ENCODE peak calls at places on chromosomes 12 and 14, in seven cellular contexts. One of them, this sample, is unnamed.

GRCh38 chr12:104025771-104026170 is 24.2 kb downstream of the GLT8D2 start:
- DNase-seq in K562: no peak
- DNase-seq in HepG2: no peak
- DNase-seq in HCT116: no peak
- DNase-seq in H1: no peak
- DNase-seq in GM12878: no peak
- DNase-seq in SK-N-SH: no peak
- DNase-seq in this sample: no peak

GRCh38 chr14:24066490-24067132 is 4.8 kb upstream of the CPNE6 start:
- DNase-seq in HCT116: no peak
- DNase-seq in H1: no peak
- DNase-seq in SK-N-SH: no peak
- DNase-seq in K562: no peak
- DNase-seq in HepG2: no peak
- DNase-seq in GM12878: no peak
- DNase-seq in this sample: no peak

GRCh38 chr14:28772613-28773012 is 6.0 kb downstream of the FOXG1 start:
- DNase-seq in HCT116: no peak
- DNase-seq in K562: no peak
- DNase-seq in SK-N-SH: no peak
- DNase-seq in H1: no peak
- DNase-seq in GM12878: no peak
- DNase-seq in HepG2: no peak
- DNase-seq in this sample: no peak

GRCh38 chr12:99059824-99060526 is 414.9 kb downstream of the APAF1 start:
- DNase-seq in HCT116: no peak
- DNase-seq in GM12878: no peak
- DNase-seq in SK-N-SH: peak; percentile 75
- DNase-seq in HepG2: no peak
- DNase-seq in H1: no peak
- DNase-seq in K562: no peak
- DNase-seq in this sample: no peak

GRCh38 chr14:53306926-53307325 is 153.8 kb upstream of the DDHD1 start:
- DNase-seq in HepG2: peak; percentile 16
- DNase-seq in K562: no peak
- DNase-seq in HCT116: no peak
- DNase-seq in SK-N-SH: no peak
- DNase-seq in H1: no peak
- DNase-seq in GM12878: no peak
- DNase-seq in this sample: no peak

GRCh38 chr14:69657961-69658360 is 46.6 kb downstream of the SUSD6 start:
- DNase-seq in SK-N-SH: no peak
- DNase-seq in GM12878: no peak
- DNase-seq in HCT116: no peak
- DNase-seq in HepG2: peak; percentile 63
- DNase-seq in H1: no peak
- DNase-seq in K562: no peak
- DNase-seq in this sample: peak; percentile 86

GRCh38 chr12:109529618-109530300 is 43.5 kb downstream of the MMAB start:
- DNase-seq in HCT116: no peak
- DNase-seq in SK-N-SH: no peak
- DNase-seq in GM12878: no peak
- DNase-seq in H1: no peak
- DNase-seq in K562: no peak
- DNase-seq in HepG2: no peak
- DNase-seq in this sample: no peak

GRCh38 chr12:93902736-93903562 is 225.8 kb downstream of the CRADD start:
- DNase-seq in GM12878: no peak
- DNase-seq in HCT116: no peak
- DNase-seq in K562: no peak
- DNase-seq in HepG2: peak; percentile 60
- DNase-seq in SK-N-SH: no peak
- DNase-seq in H1: no peak
- DNase-seq in this sample: no peak

GRCh38 chr12:52945389-52946232 is 3.3 kb upstream of the KRT18 start:
- DNase-seq in HepG2: peak; percentile 92
- DNase-seq in HCT116: no peak
- DNase-seq in K562: peak; percentile 16
- DNase-seq in GM12878: no peak
- DNase-seq in SK-N-SH: no peak
- DNase-seq in H1: peak; percentile 53
- DNase-seq in this sample: no peak

GRCh38 chr12:54215990-54216579 is 27.3 kb upstream of the SMUG1 start:
- DNase-seq in K562: peak; percentile 49
- DNase-seq in GM12878: no peak
- DNase-seq in SK-N-SH: no peak
- DNase-seq in HepG2: no peak
- DNase-seq in H1: no peak
- DNase-seq in HCT116: no peak
- DNase-seq in this sample: no peak

GRCh38 chr14:72675126-72675525 is 218.8 kb downstream of the DPF3 start:
- DNase-seq in K562: no peak
- DNase-seq in SK-N-SH: peak; percentile 22
- DNase-seq in HepG2: no peak
- DNase-seq in GM12878: no peak
- DNase-seq in H1: no peak
- DNase-seq in HCT116: no peak
- DNase-seq in this sample: no peak

GRCh38 chr12:126784328-126784921 is 1482.5 kb upstream of the TMEM132C start:
- DNase-seq in HCT116: peak; percentile 66
- DNase-seq in H1: peak; percentile 58
- DNase-seq in GM12878: no peak
- DNase-seq in HepG2: peak; percentile 2
- DNase-seq in K562: peak; percentile 31
- DNase-seq in SK-N-SH: peak; percentile 32
- DNase-seq in this sample: peak; percentile 76

GRCh38 chr12:85468356-85469157 is 188.5 kb downstream of the ALX1 start:
- DNase-seq in K562: no peak
- DNase-seq in GM12878: peak; percentile 23
- DNase-seq in HCT116: peak; percentile 36
- DNase-seq in SK-N-SH: peak; percentile 47
- DNase-seq in HepG2: peak; percentile 25
- DNase-seq in H1: no peak
- DNase-seq in this sample: peak; percentile 41

GRCh38 chr12:59388176-59388575 is 207.7 kb upstream of the SLC16A7 start:
- DNase-seq in SK-N-SH: no peak
- DNase-seq in HCT116: no peak
- DNase-seq in K562: no peak
- DNase-seq in HepG2: no peak
- DNase-seq in GM12878: no peak
- DNase-seq in H1: no peak
- DNase-seq in this sample: peak; percentile 52

GRCh38 chr12:402127-402456 is 648 bp downstream of the CCDC77 start:
- DNase-seq in HCT116: no peak
- DNase-seq in K562: no peak
- DNase-seq in H1: no peak
- DNase-seq in HepG2: peak; percentile 42
- DNase-seq in SK-N-SH: peak; percentile 32
- DNase-seq in GM12878: no peak
- DNase-seq in this sample: no peak

GRCh38 chr14:26444745-26445144 is 153.1 kb downstream of the NOVA1 start:
- DNase-seq in HepG2: no peak
- DNase-seq in SK-N-SH: no peak
- DNase-seq in H1: no peak
- DNase-seq in GM12878: no peak
- DNase-seq in HCT116: no peak
- DNase-seq in K562: no peak
- DNase-seq in this sample: peak; percentile 72

GRCh38 chr12:40832668-40833067 is 140.4 kb downstream of the CNTN1 start:
- DNase-seq in K562: no peak
- DNase-seq in H1: no peak
- DNase-seq in HCT116: no peak
- DNase-seq in GM12878: no peak
- DNase-seq in SK-N-SH: no peak
- DNase-seq in HepG2: no peak
- DNase-seq in this sample: no peak

GRCh38 chr14:94158239-94158888 is 15.8 kb upstream of the PPP4R4 start:
- DNase-seq in HCT116: no peak
- DNase-seq in H1: no peak
- DNase-seq in GM12878: no peak
- DNase-seq in K562: no peak
- DNase-seq in HepG2: no peak
- DNase-seq in SK-N-SH: no peak
- DNase-seq in this sample: peak; percentile 38

GRCh38 chr14:58733451-58734208 is 95.9 kb downstream of the DACT1 start:
- DNase-seq in HCT116: no peak
- DNase-seq in K562: no peak
- DNase-seq in GM12878: peak; percentile 25
- DNase-seq in H1: no peak
- DNase-seq in HepG2: no peak
- DNase-seq in SK-N-SH: no peak
- DNase-seq in this sample: no peak

GRCh38 chr12:48980953-48981756 is 3.0 kb downstream of the WNT1 start:
- DNase-seq in HepG2: no peak
- DNase-seq in SK-N-SH: peak; percentile 80
- DNase-seq in GM12878: no peak
- DNase-seq in K562: peak; percentile 43
- DNase-seq in HCT116: no peak
- DNase-seq in H1: no peak
- DNase-seq in this sample: no peak

GRCh38 chr12:51970904-51971646 is 19.6 kb downstream of the ACVR1B start:
- DNase-seq in GM12878: peak; percentile 93
- DNase-seq in HCT116: no peak
- DNase-seq in SK-N-SH: peak; percentile 57
- DNase-seq in H1: no peak
- DNase-seq in HepG2: peak; percentile 45
- DNase-seq in K562: peak; percentile 59
- DNase-seq in this sample: no peak

GRCh38 chr14:90062852-90063539 is 1.2 kb downstream of the KCNK13 start:
- DNase-seq in GM12878: no peak
- DNase-seq in H1: no peak
- DNase-seq in HCT116: no peak
- DNase-seq in SK-N-SH: no peak
- DNase-seq in K562: no peak
- DNase-seq in HepG2: no peak
- DNase-seq in this sample: no peak

GRCh38 chr14:90058876-90059458 is 2.8 kb upstream of the KCNK13 start:
- DNase-seq in SK-N-SH: no peak
- DNase-seq in K562: no peak
- DNase-seq in HepG2: no peak
- DNase-seq in H1: no peak
- DNase-seq in HCT116: no peak
- DNase-seq in GM12878: no peak
- DNase-seq in this sample: no peak

GRCh38 chr14:90060965-90061848 is 587 bp upstream of the KCNK13 start:
- DNase-seq in SK-N-SH: peak; percentile 65
- DNase-seq in K562: peak; percentile 35
- DNase-seq in GM12878: no peak
- DNase-seq in HepG2: no peak
- DNase-seq in H1: no peak
- DNase-seq in HCT116: no peak
- DNase-seq in this sample: no peak

GRCh38 chr14:90061849-90062794 is at the start of gene KCNK13:
- DNase-seq in K562: no peak
- DNase-seq in SK-N-SH: peak; percentile 74
- DNase-seq in GM12878: no peak
- DNase-seq in HepG2: no peak
- DNase-seq in HCT116: no peak
- DNase-seq in H1: no peak
- DNase-seq in this sample: peak; percentile 86

GRCh38 chr14:90060312-90060964 is 1.4 kb upstream of the KCNK13 start:
- DNase-seq in HepG2: peak; percentile 34
- DNase-seq in GM12878: no peak
- DNase-seq in K562: peak; percentile 63
- DNase-seq in HCT116: peak; percentile 59
- DNase-seq in H1: peak; percentile 44
- DNase-seq in SK-N-SH: peak; percentile 92
- DNase-seq in this sample: peak; percentile 90
- TF ChIP-seq JUND in HepG2: peak; percentile 33
- TF ChIP-seq JUND in GM12878: no peak
- TF ChIP-seq JUND in K562: no peak
- TF ChIP-seq JUND in HCT116: no peak
- TF ChIP-seq JUND in H1: no peak
- TF ChIP-seq JUND in SK-N-SH: no peak
- TF ChIP-seq JUND in this sample: no peak

DNA sequence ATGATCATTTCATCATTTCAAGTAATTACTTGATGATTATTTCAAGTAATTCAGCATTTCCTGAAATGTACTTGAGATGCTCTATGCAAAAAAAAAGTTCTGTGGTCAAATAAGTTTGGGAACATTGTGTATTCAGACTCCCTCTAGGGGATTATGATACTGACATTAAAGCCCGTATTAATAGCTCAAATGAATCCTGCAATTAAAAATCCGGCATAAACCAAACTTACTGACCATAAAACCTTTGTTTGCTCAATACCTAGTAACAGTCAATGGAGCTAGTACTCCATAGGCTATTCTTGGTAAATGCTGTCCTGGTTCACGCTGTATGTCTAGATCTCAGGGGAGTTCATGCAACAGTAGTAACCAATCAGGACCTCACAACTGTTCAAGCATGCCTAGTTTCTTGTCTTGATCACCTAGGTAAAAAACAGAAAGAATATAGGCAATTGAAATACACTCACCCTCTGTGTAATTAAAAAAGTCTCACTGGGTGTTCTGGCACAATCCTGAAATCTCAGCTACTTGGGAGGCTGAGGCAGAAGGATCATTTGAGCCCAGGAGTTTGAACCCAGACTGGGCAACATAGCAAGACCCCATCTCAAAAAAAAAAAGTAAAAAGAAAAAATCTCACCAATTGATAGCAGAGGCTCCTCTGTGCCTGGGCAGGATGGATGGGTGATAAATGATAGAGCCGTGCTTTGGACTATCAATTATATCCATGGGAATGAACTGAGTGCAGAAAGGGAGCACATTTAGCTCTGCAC is 14.1 kb downstream of the ALDH1L2 start:
- DNase-seq in HepG2: no peak
- DNase-seq in SK-N-SH: no peak
- DNase-seq in H1: no peak
- DNase-seq in K562: no peak
- DNase-seq in GM12878: no peak
- DNase-seq in HCT116: no peak
- DNase-seq in this sample: no peak
- TF ChIP-seq JUND in HepG2: no peak
- TF ChIP-seq JUND in SK-N-SH: no peak
- TF ChIP-seq JUND in H1: no peak
- TF ChIP-seq JUND in K562: no peak
- TF ChIP-seq JUND in GM12878: no peak
- TF ChIP-seq JUND in HCT116: no peak
- TF ChIP-seq JUND in this sample: no peak

DNA sequence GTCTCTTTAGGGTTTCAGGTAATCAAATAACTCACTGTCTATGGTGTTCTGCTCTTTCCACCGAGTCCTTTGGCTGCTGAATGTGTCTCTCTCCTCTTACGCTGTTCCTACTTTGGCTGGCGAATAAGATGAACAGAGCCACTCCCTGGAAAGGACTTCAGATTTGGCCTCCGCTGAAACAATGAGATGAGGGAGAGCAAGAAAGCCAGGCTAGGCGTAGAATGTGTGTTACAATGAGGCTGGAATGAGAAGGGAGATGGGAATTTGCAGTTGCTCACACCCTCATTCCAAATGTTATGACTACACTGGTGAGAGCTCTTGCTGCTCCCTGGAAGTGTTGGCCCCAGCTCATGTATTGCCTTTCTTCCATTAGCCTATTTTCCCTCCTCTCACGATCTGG is at the start of gene MFAP5:
- DNase-seq in HepG2: no peak
- DNase-seq in SK-N-SH: no peak
- DNase-seq in K562: no peak
- DNase-seq in HCT116: no peak
- DNase-seq in H1: no peak
- DNase-seq in GM12878: no peak
- DNase-seq in this sample: no peak
- TF ChIP-seq JUND in HepG2: no peak
- TF ChIP-seq JUND in SK-N-SH: no peak
- TF ChIP-seq JUND in K562: no peak
- TF ChIP-seq JUND in HCT116: no peak
- TF ChIP-seq JUND in H1: no peak
- TF ChIP-seq JUND in GM12878: no peak
- TF ChIP-seq JUND in this sample: no peak

GRCh38 chr12:115323223-115323905 is 639.4 kb upstream of the TBX3 start:
- DNase-seq in HCT116: no peak
- DNase-seq in SK-N-SH: no peak
- DNase-seq in K562: no peak
- DNase-seq in H1: no peak
- DNase-seq in HepG2: no peak
- DNase-seq in GM12878: no peak
- DNase-seq in this sample: no peak
- TF ChIP-seq JUND in HCT116: no peak
- TF ChIP-seq JUND in SK-N-SH: no peak
- TF ChIP-seq JUND in K562: no peak
- TF ChIP-seq JUND in H1: no peak
- TF ChIP-seq JUND in HepG2: no peak
- TF ChIP-seq JUND in GM12878: no peak
- TF ChIP-seq JUND in this sample: no peak